ENCODE peak calls at places on chromosome 3, in four cellular contexts. One of them, this sample, is unnamed. For H3K27me3, the result is how much of the 10 kb centered on the place peaks cover.

GRCh38 chr3:135106445-135106844 is 311.4 kb downstream of the EPHB1 start:
- DNase-seq in psoas muscle: no peak
- DNase-seq in upper lobe of right lung: no peak
- DNase-seq in thyroid gland: peak
- DNase-seq in this sample: no peak

GRCh38 chr3:15858547-15859506 is 61.0 kb upstream of the ANKRD28 start:
- DNase-seq in psoas muscle: peak
- DNase-seq in upper lobe of right lung: peak
- DNase-seq in thyroid gland: peak
- DNase-seq in this sample: peak

GRCh38 chr3:190532626-190533155 is 18.8 kb downstream of the IL1RAP start:
- DNase-seq in psoas muscle: no peak
- DNase-seq in upper lobe of right lung: no peak
- DNase-seq in thyroid gland: no peak
- DNase-seq in this sample: no peak

GRCh38 chr3:42713747-42714146 is 11.1 kb upstream of the HHATL start:
- DNase-seq in psoas muscle: no peak
- DNase-seq in upper lobe of right lung: no peak
- DNase-seq in thyroid gland: no peak
- DNase-seq in this sample: no peak

GRCh38 chr3:59001675-59002074 is 48.1 kb downstream of the CFAP20DC start:
- DNase-seq in psoas muscle: no peak
- DNase-seq in upper lobe of right lung: no peak
- DNase-seq in thyroid gland: no peak
- DNase-seq in this sample: no peak

GRCh38 chr3:54358969-54359648 is 236.8 kb downstream of the CACNA2D3 start:
- DNase-seq in psoas muscle: peak
- DNase-seq in upper lobe of right lung: no peak
- DNase-seq in thyroid gland: peak
- DNase-seq in this sample: no peak

GRCh38 chr3:188283347-188283746 is 129.4 kb downstream of the LPP start:
- DNase-seq in psoas muscle: no peak
- DNase-seq in upper lobe of right lung: no peak
- DNase-seq in thyroid gland: no peak
- DNase-seq in this sample: no peak

GRCh38 chr3:187025254-187025655 is 94.9 kb downstream of the ST6GAL1 start:
- DNase-seq in psoas muscle: no peak
- DNase-seq in upper lobe of right lung: no peak
- DNase-seq in thyroid gland: no peak
- DNase-seq in this sample: no peak

GRCh38 chr3:79086514-79086913 is 681.3 kb downstream of the ROBO1 start:
- DNase-seq in psoas muscle: peak
- DNase-seq in upper lobe of right lung: no peak
- DNase-seq in thyroid gland: peak
- DNase-seq in this sample: peak

GRCh38 chr3:88595025-88595424 is 445.3 kb downstream of the C3orf38 start:
- DNase-seq in psoas muscle: no peak
- DNase-seq in upper lobe of right lung: no peak
- DNase-seq in thyroid gland: peak
- DNase-seq in this sample: no peak

GRCh38 chr3:161222662-161223061 is 1.6 kb downstream of the NMD3 start:
- DNase-seq in psoas muscle: no peak
- DNase-seq in upper lobe of right lung: no peak
- DNase-seq in thyroid gland: no peak
- DNase-seq in this sample: no peak

GRCh38 chr3:46549989-46550388 is 16.1 kb downstream of the LRRC2 start:
- DNase-seq in psoas muscle: no peak
- DNase-seq in upper lobe of right lung: no peak
- DNase-seq in thyroid gland: no peak
- DNase-seq in this sample: no peak

GRCh38 chr3:68988740-68989139 is 24.7 kb downstream of the EOGT start:
- DNase-seq in psoas muscle: no peak
- DNase-seq in upper lobe of right lung: no peak
- DNase-seq in thyroid gland: no peak
- DNase-seq in this sample: no peak

GRCh38 chr3:151798476-151798875 is 15.4 kb upstream of the AADAC start:
- DNase-seq in psoas muscle: no peak
- DNase-seq in upper lobe of right lung: no peak
- DNase-seq in thyroid gland: no peak
- DNase-seq in this sample: no peak
- H3K27me3 ChIP-seq in psoas muscle: under half
- H3K27me3 ChIP-seq in upper lobe of right lung: under half
- H3K27me3 ChIP-seq in thyroid gland: under half
- H3K27me3 ChIP-seq in this sample: under half

DNA sequence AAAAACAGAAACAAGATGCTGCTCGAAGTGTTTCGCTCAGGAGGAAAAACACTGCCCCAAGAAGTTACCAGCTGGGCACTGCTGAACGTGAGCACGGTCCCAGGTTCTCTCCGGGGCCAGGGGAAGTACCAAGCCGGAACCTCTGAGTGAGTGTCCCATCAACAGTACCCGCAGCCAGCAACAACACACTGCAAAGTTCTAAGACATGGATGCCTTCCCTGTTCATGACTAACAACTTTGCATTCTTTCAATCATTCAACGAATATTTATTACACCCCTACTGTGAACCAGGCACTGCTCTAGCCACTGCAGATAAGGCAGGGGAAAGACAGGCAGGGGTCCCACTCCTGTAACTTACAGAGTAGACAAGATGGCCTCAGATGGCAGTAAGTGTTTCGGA is 98.7 kb downstream of the XXYLT1 start:
- DNase-seq in psoas muscle: no peak
- DNase-seq in upper lobe of right lung: no peak
- DNase-seq in thyroid gland: peak
- DNase-seq in this sample: no peak
- H3K4me3 ChIP-seq in psoas muscle: peak
- H3K4me3 ChIP-seq in upper lobe of right lung: no peak
- H3K4me3 ChIP-seq in thyroid gland: no peak
- H3K4me3 ChIP-seq in this sample: no peak

DNA sequence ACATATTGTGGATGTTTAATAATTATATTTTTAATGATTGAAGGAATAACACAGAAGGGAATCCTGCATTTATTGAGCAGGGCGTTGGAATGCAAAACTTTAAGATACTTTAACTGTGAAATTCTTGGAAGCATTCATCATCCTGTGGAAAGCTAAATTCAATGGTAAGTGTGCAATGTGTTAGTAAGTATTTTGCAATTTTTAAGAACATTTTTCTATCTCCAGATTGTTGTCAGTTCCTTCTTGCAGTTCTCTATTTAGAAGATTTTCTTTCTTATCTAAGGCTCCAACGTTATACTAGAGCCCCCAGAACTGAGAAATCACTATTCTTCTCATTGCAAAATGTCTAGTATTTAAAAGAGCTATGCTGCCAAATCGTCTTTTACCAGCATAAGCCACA is 132.2 kb upstream of the TSC22D2 start:
- DNase-seq in psoas muscle: no peak
- DNase-seq in upper lobe of right lung: no peak
- DNase-seq in thyroid gland: no peak
- DNase-seq in this sample: no peak
- H3K27ac ChIP-seq in psoas muscle: no peak
- H3K27ac ChIP-seq in upper lobe of right lung: no peak
- H3K27ac ChIP-seq in thyroid gland: no peak
- H3K27ac ChIP-seq in this sample: no peak

DNA sequence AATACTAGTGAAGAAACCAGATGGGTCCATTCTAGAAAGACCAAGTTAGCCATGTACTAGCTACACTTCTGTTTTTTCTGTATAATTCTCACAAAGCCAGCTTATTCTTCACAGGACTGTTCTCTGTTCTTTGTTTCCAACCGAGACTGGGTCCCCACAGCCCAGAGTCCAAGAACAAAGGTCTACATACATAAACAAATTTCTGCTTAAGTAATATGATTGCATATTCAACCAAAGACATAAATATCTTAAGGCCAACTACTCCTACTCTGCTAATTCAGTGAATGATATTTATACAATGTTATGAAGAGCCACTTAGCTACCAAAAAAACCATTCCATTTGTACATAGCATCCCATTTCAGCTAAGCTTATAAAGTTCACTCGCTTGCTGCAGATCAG is 299.8 kb upstream of the CCDC54 start:
- DNase-seq in psoas muscle: no peak
- DNase-seq in upper lobe of right lung: no peak
- DNase-seq in thyroid gland: no peak
- DNase-seq in this sample: no peak
- H3K27me3 ChIP-seq in psoas muscle: under half
- H3K27me3 ChIP-seq in upper lobe of right lung: under half
- H3K27me3 ChIP-seq in thyroid gland: under half
- H3K27me3 ChIP-seq in this sample: under half

GRCh38 chr3:108126348-108126747 is 35.5 kb upstream of the CD47 start:
- DNase-seq in psoas muscle: no peak
- DNase-seq in upper lobe of right lung: no peak
- DNase-seq in thyroid gland: no peak
- DNase-seq in this sample: no peak

GRCh38 chr3:108125550-108126071 is 34.8 kb upstream of the CD47 start:
- DNase-seq in psoas muscle: no peak
- DNase-seq in upper lobe of right lung: no peak
- DNase-seq in thyroid gland: peak
- DNase-seq in this sample: no peak

GRCh38 chr3:108123326-108123725 is 32.5 kb upstream of the CD47 start:
- DNase-seq in psoas muscle: no peak
- DNase-seq in upper lobe of right lung: no peak
- DNase-seq in thyroid gland: no peak
- DNase-seq in this sample: no peak

GRCh38 chr3:108124337-108125150 is 33.7 kb upstream of the CD47 start:
- DNase-seq in psoas muscle: no peak
- DNase-seq in upper lobe of right lung: no peak
- DNase-seq in thyroid gland: no peak
- DNase-seq in this sample: no peak

DNA sequence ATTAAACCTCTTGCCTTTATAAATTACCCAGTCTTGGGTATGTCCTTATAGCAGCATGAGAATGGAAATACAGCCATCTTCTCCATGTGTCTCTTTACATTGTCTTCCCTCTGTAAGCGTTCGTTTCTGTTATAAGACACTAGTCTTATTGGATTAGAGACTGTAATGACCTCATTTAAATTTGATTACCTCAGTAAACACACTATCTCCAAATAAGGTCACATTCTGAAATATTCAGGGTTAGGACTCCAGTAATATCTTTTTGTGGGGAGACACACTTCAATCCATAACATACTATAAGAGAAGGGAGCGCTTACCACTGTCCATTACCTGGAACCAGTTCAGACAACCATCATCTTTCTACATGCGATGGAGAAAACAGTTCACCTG is 34.3 kb upstream of the CD47 start:
- DNase-seq in psoas muscle: no peak
- DNase-seq in upper lobe of right lung: no peak
- DNase-seq in thyroid gland: no peak
- DNase-seq in this sample: no peak
- H3K4me3 ChIP-seq in psoas muscle: no peak
- H3K4me3 ChIP-seq in upper lobe of right lung: no peak
- H3K4me3 ChIP-seq in thyroid gland: no peak
- H3K4me3 ChIP-seq in this sample: no peak

GRCh38 chr3:64207289-64208086 is 17.8 kb downstream of the PRICKLE2 start:
- DNase-seq in psoas muscle: no peak
- DNase-seq in upper lobe of right lung: no peak
- DNase-seq in thyroid gland: no peak
- DNase-seq in this sample: no peak
- H3K27ac ChIP-seq in psoas muscle: no peak
- H3K27ac ChIP-seq in upper lobe of right lung: no peak
- H3K27ac ChIP-seq in thyroid gland: no peak
- H3K27ac ChIP-seq in this sample: no peak

GRCh38 chr3:189322339-189322738 is 150.6 kb downstream of the TPRG1 start:
- DNase-seq in psoas muscle: no peak
- DNase-seq in upper lobe of right lung: no peak
- DNase-seq in thyroid gland: no peak
- DNase-seq in this sample: no peak

GRCh38 chr3:189330066-189330465 is 158.3 kb downstream of the TPRG1 start:
- DNase-seq in psoas muscle: no peak
- DNase-seq in upper lobe of right lung: no peak
- DNase-seq in thyroid gland: no peak
- DNase-seq in this sample: no peak

GRCh38 chr3:189320511-189320910 is 148.7 kb downstream of the TPRG1 start:
- DNase-seq in psoas muscle: no peak
- DNase-seq in upper lobe of right lung: no peak
- DNase-seq in thyroid gland: no peak
- DNase-seq in this sample: no peak

GRCh38 chr3:189324538-189325138 is 152.9 kb downstream of the TPRG1 start:
- DNase-seq in psoas muscle: no peak
- DNase-seq in upper lobe of right lung: peak
- DNase-seq in thyroid gland: peak
- DNase-seq in this sample: no peak

DNA sequence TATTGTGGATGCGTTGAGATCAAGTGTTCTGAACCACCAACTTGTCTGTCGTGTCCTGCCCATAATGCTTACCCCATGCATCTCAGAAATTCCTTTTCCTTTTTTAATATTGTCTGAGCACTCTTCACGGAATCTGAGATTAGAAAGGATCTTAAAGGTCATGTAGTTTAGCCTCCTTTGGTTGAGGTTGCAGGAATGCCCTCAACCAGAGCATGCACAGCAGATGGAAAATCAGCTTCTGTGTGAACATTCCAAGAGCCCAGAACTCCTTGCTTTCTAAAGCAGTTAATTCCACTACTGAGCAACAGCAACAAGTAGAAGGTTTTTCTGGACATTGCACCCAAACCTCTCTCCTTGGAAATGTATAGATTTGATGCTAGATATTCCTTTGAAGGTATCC is 153.7 kb downstream of the TPRG1 start:
- DNase-seq in psoas muscle: no peak
- DNase-seq in upper lobe of right lung: no peak
- DNase-seq in thyroid gland: no peak
- DNase-seq in this sample: no peak
- H3K27me3 ChIP-seq in psoas muscle: under half
- H3K27me3 ChIP-seq in upper lobe of right lung: under half
- H3K27me3 ChIP-seq in thyroid gland: under half
- H3K27me3 ChIP-seq in this sample: under half

GRCh38 chr3:66304293-66304692 is 83.5 kb downstream of the SLC25A26 start:
- DNase-seq in psoas muscle: no peak
- DNase-seq in upper lobe of right lung: no peak
- DNase-seq in thyroid gland: no peak
- DNase-seq in this sample: no peak
- H3K4me3 ChIP-seq in psoas muscle: no peak
- H3K4me3 ChIP-seq in upper lobe of right lung: no peak
- H3K4me3 ChIP-seq in thyroid gland: no peak
- H3K4me3 ChIP-seq in this sample: no peak

DNA sequence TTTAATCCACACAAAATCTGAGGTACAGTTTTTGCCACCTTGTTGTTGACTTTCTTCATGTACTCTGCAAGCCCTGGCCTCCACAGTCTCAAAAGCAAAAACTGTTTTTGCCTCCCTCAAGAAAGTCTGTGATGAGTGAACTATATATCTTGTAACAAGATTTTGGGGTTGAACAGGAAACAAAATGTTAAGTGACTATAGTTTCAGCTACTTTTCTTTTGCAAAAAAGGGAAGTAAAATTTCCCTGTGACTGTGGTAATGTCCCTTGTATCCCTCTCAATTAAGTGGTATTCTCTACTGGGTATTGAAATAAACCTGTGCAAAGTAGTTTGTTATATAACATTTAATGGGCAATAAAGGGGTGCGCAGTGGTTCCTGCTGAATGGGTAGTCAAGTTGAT is 21.3 kb upstream of the SCAANT1 start:
- DNase-seq in psoas muscle: no peak
- DNase-seq in upper lobe of right lung: no peak
- DNase-seq in thyroid gland: no peak
- DNase-seq in this sample: no peak
- H3K27ac ChIP-seq in psoas muscle: no peak
- H3K27ac ChIP-seq in upper lobe of right lung: peak
- H3K27ac ChIP-seq in thyroid gland: no peak
- H3K27ac ChIP-seq in this sample: no peak

GRCh38 chr3:73470851-73471250 is 153.9 kb downstream of the PDZRN3 start:
- DNase-seq in psoas muscle: no peak
- DNase-seq in upper lobe of right lung: no peak
- DNase-seq in thyroid gland: no peak
- DNase-seq in this sample: no peak
- H3K27me3 ChIP-seq in psoas muscle: under half
- H3K27me3 ChIP-seq in upper lobe of right lung: under half
- H3K27me3 ChIP-seq in thyroid gland: under half
- H3K27me3 ChIP-seq in this sample: under half